ENCODE peak calls at places on chromosomes 13 and 19, in six cellular contexts. O is NCI-H460; L is mucosa of descending colon; T is activated naive CD8-positive, alpha-beta T cell treated with anti-CD3 and anti-CD28 coated beads, Interleukin-2, amount 50 U/mL, for 24 hours; M is PC-3; G is activated CD4-positive, alpha-beta T cell treated with anti-CD3 and anti-CD28 coated beads for 24 hours. A is an unnamed sample.

GRCh38 chr19:13841339-13842293 is 35.3 kb upstream of the NANOS3 start:
- DNase-seq in M (peak; percentile 57), O (no peak), T (peak; percentile 53), G (no peak), L (peak; percentile 90), A (no peak)

GRCh38 chr19:29623726-29624488 is 17.8 kb downstream of the POP4 start:
- DNase-seq in L (no peak), O (no peak), G (peak; percentile 43), T (peak; percentile 73), M (no peak), A (no peak)

GRCh38 chr13:41588899-41589298 is 131.5 kb downstream of the RGCC start:
- DNase-seq in O (peak; percentile 21), T (peak; percentile 18), G (peak; percentile 6), M (peak; percentile 86), L (no peak), A (no peak)

GRCh38 chr19:1873524-1874473 is 10.4 kb upstream of the KLF16 start:
- DNase-seq in O (no peak), M (no peak), G (no peak), T (no peak), L (no peak), A (no peak)

GRCh38 chr13:32969516-32969941 is 46.7 kb upstream of the KL start:
- DNase-seq in M (no peak), L (no peak), O (no peak), T (no peak), G (no peak), A (peak; percentile 2)

GRCh38 chr19:28468701-28469459 is 744.1 kb downstream of the UQCRFS1 start:
- DNase-seq in G (no peak), M (peak; percentile 1), T (peak; percentile 20), O (no peak), L (peak; percentile 79), A (no peak)

GRCh38 chr19:31610036-31610435 is 260.8 kb upstream of the TSHZ3 start:
- DNase-seq in O (no peak), G (no peak), M (no peak), T (no peak), L (no peak), A (no peak)

GRCh38 chr13:101703838-101704237 is 251.4 kb downstream of the ITGBL1 start:
- DNase-seq in L (no peak), O (no peak), G (no peak), T (no peak), M (peak; percentile 4), A (no peak)

GRCh38 chr13:78607409-78608253 is 4.3 kb upstream of the POU4F1 start:
- DNase-seq in T (no peak), G (no peak), M (no peak), O (no peak), L (no peak), A (no peak)

GRCh38 chr13:60351326-60351725 is 45.7 kb upstream of the TDRD3 start:
- DNase-seq in O (no peak), G (no peak), L (no peak), T (no peak), M (peak; percentile 40), A (peak; percentile 91)

GRCh38 chr13:20610006-20610405 is 43.0 kb downstream of the IFT88 start:
- DNase-seq in O (no peak), T (no peak), G (no peak), M (no peak), L (no peak), A (no peak)

GRCh38 chr19:48419158-48419920 is 25.9 kb downstream of the GRIN2D start:
- DNase-seq in T (peak; percentile 81), G (peak; percentile 54), L (peak; percentile 67), O (no peak), M (peak; percentile 18), A (no peak)

GRCh38 chr19:30450945-30451344 is 78.8 kb downstream of the ZNF536 start:
- DNase-seq in O (no peak), T (no peak), M (no peak), G (no peak), L (no peak), A (no peak)

GRCh38 chr19:47848871-47849473 is 10.1 kb upstream of the TPRX2 start:
- DNase-seq in G (peak; percentile 40), L (no peak), O (peak; percentile 32), M (no peak), T (peak; percentile 61), A (no peak)

GRCh38 chr19:30339624-30340525 is 32.3 kb upstream of the ZNF536 start:
- DNase-seq in G (no peak), O (no peak), T (no peak), L (no peak), M (no peak), A (no peak)

GRCh38 chr13:36712785-36713184 is 39.0 kb downstream of the SERTM1 start:
- DNase-seq in O (no peak), G (no peak), M (peak; percentile 18), L (no peak), T (no peak), A (no peak)

GRCh38 chr13:105442941-105443340 is 1092.5 kb downstream of the EFNB2 start:
- DNase-seq in M (peak; percentile 95), T (no peak), G (no peak), L (no peak), O (peak; percentile 25), A (peak; percentile 83)

GRCh38 chr13:83884141-83884540 is 1.9 kb upstream of the SLITRK1 start:
- DNase-seq in O (no peak), M (no peak), G (no peak), T (no peak), L (no peak), A (no peak)

GRCh38 chr19:39169143-39169810 is 27.5 kb upstream of the NCCRP1 start:
- DNase-seq in T (no peak), M (no peak), O (no peak), G (no peak), L (no peak), A (no peak)

GRCh38 chr19:5434970-5435641 is 20.1 kb upstream of the ZNRF4 start:
- DNase-seq in O (no peak), M (peak; percentile 88), G (peak; percentile 35), L (no peak), T (peak; percentile 61), A (no peak)

GRCh38 chr19:45615795-45616708 is 14.0 kb upstream of the GPR4 start:
- DNase-seq in O (peak; percentile 85), G (peak; percentile 82), M (peak; percentile 80), L (peak; percentile 94), T (peak; percentile 83), A (peak; percentile 54)

A was measured in brain pericyte.